ENCODE peak calls at places on chromosomes 4 and X, in ten cellular contexts. Y, U, N, F, S, X, E, J, Q and R are unnamed samples.

GRCh38 chr4:171246948-171247347 is 566.3 kb upstream of the GALNTL6 start:
- DNase-seq in X (no peak), E (no peak), Y (no peak), Q (no peak), U (no peak), J (no peak), S (no peak), N (no peak), F (no peak), R (no peak)

GRCh38 chr4:53767503-53767902 is 176.2 kb upstream of the LNX1 start:
- DNase-seq in Y (no peak), F (no peak), N (no peak), U (no peak), Q (peak), X (no peak), S (no peak), J (peak), E (no peak), R (peak)

GRCh38 chrX:39157796-39158195 is 356.5 kb downstream of the MID1IP1 start:
- DNase-seq in Q (no peak), X (no peak), U (no peak), F (no peak), Y (no peak), E (no peak), J (peak), S (no peak), N (no peak), R (peak)

GRCh38 chr4:53899544-53900274 is 164.7 kb downstream of the CHIC2 start:
- DNase-seq in F (no peak), X (no peak), Y (no peak), J (peak), S (no peak), N (no peak), Q (peak), U (no peak), E (peak), R (no peak)

GRCh38 chrX:103918050-103918449 is 44.4 kb upstream of the TMSB15B start:
- DNase-seq in Q (peak), U (peak), E (peak), F (peak), Y (peak), S (peak), J (peak), N (no peak), X (peak), R (peak)

GRCh38 chrX:49199906-49200771 is at the start of gene SYP:
- DNase-seq in N (peak), S (peak), J (peak), Y (peak), Q (peak), E (peak), X (peak), U (peak), F (peak), R (peak)

GRCh38 chr4:176123710-176124407 is 58.2 kb downstream of the WDR17 start:
- DNase-seq in Y (no peak), X (no peak), N (no peak), S (no peak), E (peak), J (peak), U (no peak), Q (peak), F (no peak), R (no peak)

GRCh38 chrX:18036394-18036793 is 175.3 kb upstream of the RAI2 start:
- DNase-seq in N (no peak), Q (no peak), X (no peak), F (no peak), J (no peak), U (no peak), S (no peak), E (no peak), Y (no peak), R (no peak)

GRCh38 chrX:68834371-68835103 is 5.7 kb downstream of the EFNB1 start:
- DNase-seq in E (no peak), N (no peak), S (no peak), Q (no peak), F (no peak), X (no peak), Y (no peak), U (no peak), J (no peak), R (no peak)

GRCh38 chr4:105113800-105114199 is 32.9 kb upstream of the TET2 start:
- DNase-seq in J (no peak), F (no peak), N (no peak), X (no peak), E (no peak), U (no peak), S (no peak), Y (no peak), Q (no peak), R (no peak)

GRCh38 chr4:1277667-1278335 is 11.9 kb upstream of the MAEA start:
- DNase-seq in S (no peak), Q (no peak), Y (no peak), J (no peak), X (no peak), N (no peak), U (no peak), F (no peak), E (peak), R (no peak)
- TF ChIP-seq CTCF in S (no peak), Q (peak), Y (no peak), J (peak), X (no peak), N (no peak), U (no peak), F (no peak), E (peak), R (peak)

DNA sequence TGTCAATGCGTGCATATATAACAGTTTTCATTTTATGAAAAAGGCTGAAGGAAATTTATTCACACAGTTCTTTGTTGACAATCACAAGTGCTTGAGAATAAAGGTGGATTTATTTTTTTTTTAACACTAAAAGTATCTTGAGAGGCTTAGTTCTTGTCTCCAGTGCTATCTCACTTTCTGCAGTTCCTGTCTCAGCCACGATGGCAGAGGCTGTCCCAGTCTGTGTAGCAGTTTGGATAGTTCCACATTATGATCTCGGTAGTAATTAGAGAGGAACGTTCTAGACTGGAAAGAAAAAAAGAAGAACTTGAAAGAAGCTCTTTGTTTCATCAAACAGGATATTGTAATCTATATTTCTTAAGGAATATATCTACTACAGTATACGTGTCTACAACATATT is 229.0 kb downstream of the UGT8 start:
- DNase-seq in U (no peak), X (no peak), Y (no peak), F (no peak), N (no peak), J (no peak), E (no peak), S (no peak), Q (no peak), R (no peak)
- H3K4me3 ChIP-seq in U (no peak), X (no peak), Y (no peak), F (no peak), N (no peak), J (no peak), E (no peak), S (no peak), Q (no peak), R (no peak)

GRCh38 chrX:131747173-131747572 is 203.3 kb downstream of the OR13H1 start:
- DNase-seq in U (no peak), X (no peak), J (no peak), Y (no peak), Q (peak), N (no peak), E (no peak), F (no peak), S (peak), R (peak)

GRCh38 chrX:131752493-131753198 is 208.8 kb downstream of the OR13H1 start:
- DNase-seq in S (peak), Q (peak), J (no peak), U (no peak), Y (no peak), F (no peak), X (no peak), E (no peak), N (no peak), R (peak)
- TF ChIP-seq CTCF in S (peak), Q (peak), J (no peak), U (no peak), Y (no peak), F (no peak), X (no peak), E (peak), N (peak), R (peak)

DNA sequence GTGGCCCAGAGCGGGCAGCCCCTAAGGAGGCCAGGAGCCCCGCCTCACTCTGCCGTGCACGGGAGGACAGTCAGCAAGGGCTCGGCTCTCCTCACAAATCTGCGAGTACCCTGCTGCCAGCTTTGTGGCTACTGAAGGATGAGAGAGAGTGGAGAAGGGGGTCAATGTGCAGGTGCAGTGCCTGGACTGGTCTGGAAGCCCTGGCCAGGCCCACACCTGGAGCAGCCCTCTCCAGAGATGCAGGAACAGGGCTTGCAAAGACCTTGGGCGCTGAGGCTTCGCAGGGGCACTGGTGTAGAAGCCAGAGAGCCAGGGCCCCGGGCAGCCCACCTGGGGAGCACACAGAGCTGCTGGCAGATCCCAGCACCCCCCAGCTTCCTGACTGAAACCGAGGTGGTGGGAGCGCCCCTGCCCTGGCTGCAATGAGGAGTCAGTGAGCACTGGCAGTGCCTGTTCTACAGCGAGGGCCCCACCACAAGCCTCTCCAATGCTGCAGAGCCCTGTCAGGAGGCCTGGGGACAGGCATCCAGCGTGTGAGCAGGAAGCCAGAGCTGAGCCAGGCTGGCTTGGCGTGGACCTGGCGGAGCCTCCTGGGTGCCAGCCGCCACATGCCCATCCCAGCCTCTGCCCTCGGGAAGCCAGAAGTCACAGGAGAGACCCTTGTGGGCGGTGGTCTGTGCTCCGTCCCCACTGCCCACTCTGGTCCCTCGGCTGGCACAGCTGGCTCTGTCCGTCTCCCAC is 3.9 kb downstream of the SPON2 start:
- DNase-seq in J (no peak), Y (no peak), N (no peak), S (peak), Q (no peak), X (no peak), E (no peak), U (no peak), F (no peak), R (no peak)
- H3K4me3 ChIP-seq in J (no peak), Y (no peak), N (no peak), S (no peak), Q (no peak), X (no peak), E (no peak), U (no peak), F (no peak), R (no peak)

GRCh38 chrX:1592128-1592862 is 891 bp downstream of the AKAP17A start:
- DNase-seq in Y (no peak), N (no peak), S (no peak), J (no peak), U (no peak), F (no peak), X (no peak), E (peak), Q (peak), R (no peak)

GRCh38 chrX:1589356-1590130 is 1.9 kb upstream of the AKAP17A start:
- DNase-seq in U (no peak), J (no peak), Y (no peak), F (no peak), Q (no peak), X (no peak), S (peak), E (peak), N (no peak), R (no peak)

GRCh38 chrX:1591863-1592127 is 391 bp downstream of the AKAP17A start:
- DNase-seq in J (no peak), N (no peak), Y (no peak), U (no peak), E (peak), F (no peak), X (no peak), Q (no peak), S (no peak), R (no peak)

GRCh38 chrX:1592863-1593201 is 1.4 kb downstream of the AKAP17A start:
- DNase-seq in F (no peak), Q (no peak), U (no peak), Y (no peak), S (no peak), N (no peak), E (peak), X (no peak), J (no peak), R (no peak)

GRCh38 chrX:1591102-1591862 is at the start of gene AKAP17A:
- DNase-seq in U (peak), F (peak), X (peak), N (peak), Q (peak), E (peak), J (peak), S (peak), Y (peak), R (peak)
- TF ChIP-seq CTCF in U (no peak), F (no peak), X (no peak), N (no peak), Q (no peak), E (peak), J (no peak), S (no peak), Y (peak), R (peak)